ENCODE peak calls at places on chromosome 14, in four cellular contexts. X, D, K and B are unnamed samples.
A peak's percentile ranks its signal among the peaks of the same experiment; 100 is the strongest.

GRCh38 chr14:38065101-38065762 is 142.5 kb upstream of the SSTR1 start:
- DNase-seq in X (no peak), D (no peak), K (no peak), B (no peak)

GRCh38 chr14:101506211-101506920 is 54.9 kb upstream of the DIO3 start:
- DNase-seq in X (no peak), D (no peak), K (peak; percentile 3), B (no peak)

GRCh38 chr14:95597784-95598204 is 62.9 kb downstream of the GLRX5 start:
- DNase-seq in X (peak; percentile 72), D (no peak), K (no peak), B (peak; percentile 19)

GRCh38 chr14:39368261-39368959 is 63.8 kb downstream of the FBXO33 start:
- DNase-seq in X (peak; percentile 82), D (no peak), K (peak; percentile 57), B (peak; percentile 91)

GRCh38 chr14:55201219-55202096 is 10.1 kb upstream of the DLGAP5 start:
- DNase-seq in X (no peak), D (no peak), K (no peak), B (no peak)

GRCh38 chr14:36647827-36648753 is 13.6 kb upstream of the PAX9 start:
- DNase-seq in X (peak; percentile 47), D (no peak), K (peak; percentile 43), B (peak; percentile 51)

GRCh38 chr14:70808402-70809237 is 693 bp downstream of the MAP3K9 start:
- DNase-seq in X (no peak), D (peak; percentile 48), K (peak; percentile 45), B (peak; percentile 25)

GRCh38 chr14:36661506-36662257 is at the start of gene PAX9:
- DNase-seq in X (peak; percentile 66), D (peak; percentile 54), K (peak; percentile 88), B (peak; percentile 74)

GRCh38 chr14:46051801-46052200 is 599.8 kb downstream of the RPL10L start:
- DNase-seq in X (peak; percentile 1), D (no peak), K (no peak), B (no peak)

GRCh38 chr14:21771671-21772070 is 98.1 kb upstream of the OR4E1 start:
- DNase-seq in X (no peak), D (no peak), K (no peak), B (no peak)

GRCh38 chr14:82419933-82420332 is 886.3 kb upstream of the SEL1L start:
- DNase-seq in X (no peak), D (no peak), K (no peak), B (no peak)

GRCh38 chr14:60301685-60302084 is 52.7 kb downstream of the PPM1A start:
- DNase-seq in X (no peak), D (no peak), K (no peak), B (no peak)

GRCh38 chr14:37558740-37559139 is 36.3 kb downstream of the FOXA1 start:
- DNase-seq in X (no peak), D (no peak), K (no peak), B (no peak)

GRCh38 chr14:82422186-82422585 is 888.5 kb upstream of the SEL1L start:
- DNase-seq in X (no peak), D (no peak), K (no peak), B (no peak)

GRCh38 chr14:99517643-99518381 is 36.6 kb downstream of the CCNK start:
- DNase-seq in X (no peak), D (no peak), K (peak; percentile 24), B (no peak)

GRCh38 chr14:104144911-104145825 is 6.8 kb downstream of the KIF26A start:
- DNase-seq in X (no peak), D (no peak), K (no peak), B (no peak)

GRCh38 chr14:105486333-105486973 is at the start of gene CRIP1:
- DNase-seq in X (no peak), D (no peak), K (no peak), B (no peak)

DNA sequence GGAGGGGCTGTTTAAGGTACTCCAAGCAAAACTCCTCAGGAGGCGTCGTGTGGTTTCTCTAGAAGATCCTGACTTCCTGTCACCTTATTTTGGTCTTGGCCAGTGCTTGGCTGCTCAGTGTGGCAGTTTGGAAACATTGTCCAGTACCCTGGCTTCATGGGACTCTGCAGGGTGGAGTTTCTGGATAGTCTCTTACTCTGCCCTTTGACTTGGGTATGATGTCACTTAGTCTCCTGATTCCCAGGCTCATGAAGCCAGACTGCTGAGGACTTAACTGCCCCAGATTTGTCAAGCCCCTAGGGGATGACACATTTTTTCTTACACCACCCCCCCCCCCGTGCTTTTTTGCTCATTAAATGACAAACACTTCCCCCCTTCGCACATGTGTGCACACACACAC is 82.7 kb downstream of the ADCK1 start:
- DNase-seq in X (peak; percentile 74), D (no peak), K (no peak), B (peak; percentile 37)
- H3K4me3 ChIP-seq in X (no peak overlapping the region), D (no peak overlapping the region), K (no peak overlapping the region), B (no peak overlapping the region)

GRCh38 chr14:64968167-64968566 is 4.0 kb downstream of the RAB15 start:
- DNase-seq in X (no peak), D (no peak), K (no peak), B (peak; percentile 34)

GRCh38 chr14:64970041-64970440 is 2.1 kb downstream of the RAB15 start:
- DNase-seq in X (no peak), D (no peak), K (no peak), B (no peak)

GRCh38 chr14:64966976-64967375 is 5.2 kb downstream of the RAB15 start:
- DNase-seq in X (no peak), D (no peak), K (no peak), B (no peak)

GRCh38 chr14:64970776-64971451 is 1.2 kb downstream of the RAB15 start:
- DNase-seq in X (no peak), D (no peak), K (no peak), B (no peak)

GRCh38 chr14:64968651-64969050 is 3.5 kb downstream of the RAB15 start:
- DNase-seq in X (no peak), D (no peak), K (no peak), B (peak; percentile 60)
- H3K4me3 ChIP-seq in X (no peak overlapping the region), D (no peak overlapping the region), K (no peak overlapping the region), B (no peak overlapping the region)

GRCh38 chr14:76138119-76138757 is 13.5 kb upstream of the GPATCH2L start:
- DNase-seq in X (no peak), D (no peak), K (no peak), B (no peak)
- H3K4me3 ChIP-seq in X (no peak overlapping the region), D (no peak overlapping the region), K (no peak overlapping the region), B (peak overlapping the region; percentile 20)

GRCh38 chr14:91371011-91371989 is 46.3 kb downstream of the CCDC88C start:
- DNase-seq in X (no peak), D (no peak), K (no peak), B (no peak)

GRCh38 chr14:91366749-91367148 is 50.9 kb downstream of the CCDC88C start:
- DNase-seq in X (no peak), D (no peak), K (no peak), B (no peak)

GRCh38 chr14:91367173-91368171 is 50.1 kb downstream of the CCDC88C start:
- DNase-seq in X (no peak), D (peak; percentile 76), K (peak; percentile 32), B (peak; percentile 35)

GRCh38 chr14:91369628-91370445 is 47.8 kb downstream of the CCDC88C start:
- DNase-seq in X (no peak), D (no peak), K (no peak), B (no peak)

GRCh38 chr14:91368681-91369416 is 48.8 kb downstream of the CCDC88C start:
- DNase-seq in X (no peak), D (no peak), K (no peak), B (no peak)
- H3K4me3 ChIP-seq in X (no peak overlapping the region), D (no peak overlapping the region), K (no peak overlapping the region), B (no peak overlapping the region)

GRCh38 chr14:51657762-51658161 is 6.1 kb downstream of the FRMD6 start:
- DNase-seq in X (peak; percentile 72), D (no peak), K (no peak), B (no peak)
- H3K4me3 ChIP-seq in X (no peak overlapping the region), D (no peak overlapping the region), K (no peak overlapping the region), B (no peak overlapping the region)